ENCODE peak calls at places on chromosomes 2 and 18, in seven cellular contexts. U is thyroid gland, Q is neural crest cell, X is GM12865, B is fibroblast of lung, T is pancreas, V is cardiac muscle cell. S is an unnamed sample.
A peak's percentile ranks its signal among the peaks of the same experiment; 100 is the strongest.

GRCh38 chr2:54522624-54523281 is 66.6 kb downstream of the SPTBN1 start:
- DNase-seq in B (peak; percentile 45), U (peak; percentile 89), Q (peak; percentile 9), X (peak; percentile 84), T (no peak), V (peak; percentile 69), S (peak; percentile 42)

GRCh38 chr2:20595439-20596192 is 55.3 kb downstream of the HS1BP3 start:
- DNase-seq in B (peak; percentile 86), U (peak; percentile 1), X (peak; percentile 90), T (peak; percentile 43), Q (no peak), V (no peak), S (no peak)

GRCh38 chr2:213119061-213119809 is 32.2 kb downstream of the IKZF2 start:
- DNase-seq in U (no peak), Q (no peak), V (no peak), T (no peak), B (peak; percentile 88), X (peak; percentile 79), S (no peak)

GRCh38 chr18:77055429-77056310 is 76.9 kb downstream of the MBP start:
- DNase-seq in U (peak; percentile 57), X (peak; percentile 59), B (no peak), T (no peak), Q (no peak), V (no peak), S (no peak)

GRCh38 chr2:195575879-195576391 is 81.1 kb upstream of the SLC39A10 start:
- DNase-seq in T (no peak), X (peak; percentile 35), Q (no peak), V (no peak), B (peak; percentile 89), U (no peak), S (no peak)

GRCh38 chr2:237697586-237698337 is 70.4 kb downstream of the LRRFIP1 start:
- DNase-seq in Q (no peak), U (no peak), B (peak; percentile 67), V (no peak), T (no peak), X (peak; percentile 58), S (no peak)

GRCh38 chr2:100058014-100058310 is 84.4 kb downstream of the AFF3 start:
- DNase-seq in B (peak; percentile 75), Q (no peak), V (no peak), U (no peak), T (no peak), X (no peak), S (no peak)

GRCh38 chr18:26864658-26865057 is 849 bp downstream of the AQP4 start:
- DNase-seq in U (peak; percentile 63), T (no peak), B (no peak), X (peak; percentile 27), Q (no peak), V (no peak), S (no peak)

GRCh38 chr2:192814376-192814775 is 619.6 kb upstream of the TMEFF2 start:
- DNase-seq in U (no peak), T (no peak), X (no peak), Q (no peak), V (no peak), B (no peak), S (no peak)

GRCh38 chr18:46141199-46141598 is 37.0 kb downstream of the HAUS1 start:
- DNase-seq in U (no peak), X (no peak), B (no peak), T (no peak), Q (no peak), V (no peak), S (no peak)

GRCh38 chr18:43665239-43665788 is 388.0 kb upstream of the SYT4 start:
- DNase-seq in V (no peak), U (no peak), Q (no peak), B (peak; percentile 93), T (no peak), X (no peak), S (no peak)

GRCh38 chr2:73033766-73034381 is 37.6 kb downstream of the SFXN5 start:
- DNase-seq in B (no peak), T (no peak), V (no peak), Q (no peak), X (no peak), U (no peak), S (no peak)

GRCh38 chr2:159101755-159102489 is 133.5 kb downstream of the TANC1 start:
- DNase-seq in Q (no peak), V (no peak), X (no peak), U (peak; percentile 69), T (no peak), B (no peak), S (no peak)

GRCh38 chr2:162153608-162154224 is 1.7 kb upstream of the GCG start:
- DNase-seq in B (peak; percentile 36), T (no peak), U (peak; percentile 50), Q (peak; percentile 48), V (peak; percentile 73), X (peak; percentile 70), S (peak; percentile 70)

GRCh38 chr2:50930726-50931125 is 101.2 kb downstream of the NRXN1 start:
- DNase-seq in T (no peak), B (no peak), X (no peak), V (no peak), U (no peak), Q (no peak), S (no peak)

GRCh38 chr2:237885931-237886701 is 26.7 kb downstream of the RAMP1 start:
- DNase-seq in Q (no peak), U (no peak), V (no peak), B (peak; percentile 33), T (peak; percentile 53), X (no peak), S (no peak)

GRCh38 chr18:63518178-63519012 is 23.8 kb upstream of the SERPINB12 start:
- DNase-seq in T (no peak), U (peak; percentile 57), Q (peak; percentile 62), B (peak; percentile 48), V (peak; percentile 89), X (peak; percentile 82), S (peak; percentile 69)

GRCh38 chr2:9417725-9418124 is 5.6 kb downstream of the ITGB1BP1 start:
- DNase-seq in B (no peak), T (no peak), V (no peak), U (peak; percentile 37), X (no peak), Q (no peak), S (no peak)

GRCh38 chr2:19982268-19982667 is 7.6 kb downstream of the WDR35 start:
- DNase-seq in T (no peak), B (peak; percentile 12), X (no peak), V (no peak), U (no peak), Q (no peak), S (no peak)

GRCh38 chr2:15410884-15411283 is 150.2 kb downstream of the NBAS start:
- DNase-seq in B (no peak), Q (no peak), U (no peak), X (no peak), T (no peak), V (no peak), S (no peak)

GRCh38 chr2:38505779-38506178 is 96.9 kb downstream of the HNRNPLL start:
- DNase-seq in X (peak; percentile 44), V (no peak), B (no peak), Q (no peak), T (no peak), U (peak; percentile 47), S (no peak)

GRCh38 chr2:223971731-223972130 is 14.5 kb downstream of the MRPL44 start:
- DNase-seq in T (no peak), X (no peak), B (no peak), Q (no peak), U (no peak), V (no peak), S (no peak)
- TF ChIP-seq CTCF in T (no peak), X (no peak), B (no peak), Q (no peak), U (no peak), V (no peak), S (no peak)

DNA sequence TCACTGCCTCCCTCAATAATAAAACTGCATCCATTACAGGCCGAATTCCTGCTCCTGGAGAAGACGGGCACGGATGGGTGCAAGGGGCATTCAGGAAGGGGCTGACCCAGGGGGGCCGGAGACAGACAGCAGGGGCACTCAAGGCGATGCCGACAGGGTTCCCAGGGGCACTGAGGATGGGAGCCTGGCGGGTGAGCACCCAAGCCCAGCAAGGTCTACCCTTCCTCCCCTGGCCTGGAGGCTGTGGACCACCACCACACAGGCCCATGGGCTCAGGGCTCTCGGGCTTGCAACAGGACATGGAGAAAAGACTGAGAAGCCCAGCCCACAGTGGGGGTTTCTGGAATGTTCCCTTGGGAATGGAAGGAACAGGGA is 104.7 kb upstream of the ODC1 start:
- DNase-seq in T (no peak), X (no peak), Q (no peak), V (no peak), U (no peak), B (no peak), S (no peak)
- TF ChIP-seq CTCF in T (no peak), X (no peak), Q (no peak), V (no peak), U (no peak), B (no peak), S (no peak)

GRCh38 chr2:232368311-232368731 is 10.2 kb upstream of the ALPP start:
- DNase-seq in B (no peak), Q (no peak), X (no peak), V (no peak), U (no peak), T (peak; percentile 44), S (no peak)

GRCh38 chr2:232367016-232367415 is 11.5 kb upstream of the ALPP start:
- DNase-seq in V (no peak), B (no peak), U (no peak), Q (no peak), T (peak; percentile 40), X (no peak), S (no peak)

GRCh38 chr2:232363784-232364615 is 14.6 kb upstream of the ALPP start:
- DNase-seq in X (peak; percentile 55), Q (no peak), U (peak; percentile 38), B (no peak), T (peak; percentile 52), V (no peak), S (no peak)

GRCh38 chr2:232367591-232368233 is 10.8 kb upstream of the ALPP start:
- DNase-seq in B (no peak), V (no peak), X (no peak), T (peak; percentile 48), U (no peak), Q (no peak), S (peak; percentile 41)

GRCh38 chr2:232365621-232366321 is 12.8 kb upstream of the ALPP start:
- DNase-seq in V (no peak), X (peak; percentile 26), T (peak; percentile 50), Q (peak; percentile 51), U (no peak), B (peak; percentile 56), S (peak; percentile 61)
- TF ChIP-seq CTCF in V (peak; percentile 42), X (peak; percentile 24), T (no peak), Q (peak; percentile 56), U (peak; percentile 13), B (peak; percentile 15), S (peak; percentile 52)

DNA sequence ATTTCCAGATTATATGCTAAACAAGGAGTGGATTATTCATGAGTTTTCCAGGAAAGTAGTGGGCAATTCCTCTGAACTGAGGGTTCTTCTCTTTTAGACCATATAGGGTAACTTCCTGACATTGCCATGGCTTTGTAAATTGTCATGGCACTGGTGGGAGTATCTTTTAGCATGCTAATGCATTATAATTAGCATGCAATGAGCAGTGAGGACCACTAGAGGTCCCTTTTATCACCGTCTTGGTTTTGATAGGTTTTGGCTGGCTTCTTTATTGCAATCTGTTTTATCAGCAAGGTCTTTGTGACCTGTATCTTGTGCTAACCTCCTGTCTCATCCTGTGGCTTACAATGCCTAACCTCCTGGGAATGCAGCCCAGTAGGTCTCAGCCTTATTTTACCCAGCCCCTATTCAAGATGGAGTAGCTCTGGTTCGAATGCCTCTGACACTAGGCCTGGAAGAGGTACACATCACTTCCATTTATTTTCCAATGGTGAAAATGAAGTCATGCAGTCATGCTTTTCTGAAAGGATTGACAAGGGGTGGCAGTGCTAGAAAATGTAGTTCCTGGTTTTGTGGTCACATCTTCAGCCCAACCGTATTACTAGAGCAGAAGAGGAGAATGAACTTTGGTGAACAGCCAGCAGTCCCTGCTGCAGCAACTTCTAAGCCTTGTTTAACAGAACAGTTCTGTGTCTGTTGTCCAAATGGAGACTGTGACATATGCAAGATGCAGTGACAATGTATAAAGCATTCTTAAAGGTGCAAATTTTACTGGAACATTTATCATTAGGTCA is 26.6 kb upstream of the ITGA4 start:
- DNase-seq in B (peak; percentile 11), U (no peak), X (peak; percentile 50), V (no peak), Q (no peak), T (no peak), S (no peak)
- TF ChIP-seq CTCF in B (peak; percentile 42), U (no peak), X (peak; percentile 40), V (peak; percentile 39), Q (peak; percentile 52), T (peak; percentile 14), S (no peak)

S was measured in nephron progenitor cell.